ENCODE peak calls at places on chromosomes 3 and 15, in four cellular contexts. L is G401, E is T-helper 17 cell, K is H9. I is an unnamed sample.

GRCh38 chr3:12405432-12406272 is 78.6 kb upstream of the TSEN2 start:
- DNase-seq in L (no peak), E (no peak), K (no peak), I (no peak)

GRCh38 chr15:97745481-97746071 is 214.9 kb upstream of the ARRDC4 start:
- DNase-seq in L (no peak), E (no peak), K (peak), I (no peak)

GRCh38 chr15:40582726-40583246 is 11.3 kb upstream of the KNL1 start:
- DNase-seq in L (no peak), E (no peak), K (peak), I (no peak)

GRCh38 chr15:41281236-41281635 is 50.2 kb downstream of the CHP1 start:
- DNase-seq in L (no peak), E (no peak), K (no peak), I (no peak)

GRCh38 chr3:170356596-170357175 is 829 bp upstream of the SKIL start:
- DNase-seq in L (peak), E (peak), K (peak), I (no peak)

GRCh38 chr3:119205685-119206084 is 32.3 kb downstream of the UPK1B start:
- DNase-seq in L (no peak), E (no peak), K (no peak), I (no peak)

GRCh38 chr3:4746241-4746958 is 232.8 kb upstream of the BHLHE40 start:
- DNase-seq in L (no peak), E (no peak), K (no peak), I (no peak)

GRCh38 chr15:36390491-36390890 is 188.9 kb upstream of the CDIN1 start:
- DNase-seq in L (no peak), E (no peak), K (no peak), I (no peak)

GRCh38 chr3:120648290-120648689 is 33.7 kb downstream of the HGD start:
- DNase-seq in L (no peak), E (no peak), K (no peak), I (no peak)

GRCh38 chr15:43268111-43269105 is 1.7 kb upstream of the TGM5 start:
- DNase-seq in L (no peak), E (no peak), K (peak), I (no peak)

GRCh38 chr3:107452436-107452835 is 70.3 kb upstream of the BBX start:
- DNase-seq in L (no peak), E (no peak), K (no peak), I (no peak)

GRCh38 chr15:32828507-32829186 is 110.8 kb downstream of the GREM1 start:
- DNase-seq in L (no peak), E (no peak), K (no peak), I (no peak)

GRCh38 chr3:60967141-60967540 is 284.1 kb downstream of the FHIT start:
- DNase-seq in L (no peak), E (no peak), K (no peak), I (no peak)

GRCh38 chr3:177055557-177056290 is 141.6 kb downstream of the TBL1XR1 start:
- DNase-seq in L (peak), E (no peak), K (no peak), I (no peak)

GRCh38 chr3:151896662-151897012 is 23.2 kb downstream of the SUCNR1 start:
- DNase-seq in L (no peak), E (no peak), K (no peak), I (no peak)

GRCh38 chr3:47425383-47425778 is 44.6 kb downstream of the PTPN23 start:
- DNase-seq in L (no peak), E (no peak), K (peak), I (no peak)

GRCh38 chr3:54374214-54374855 is 252.0 kb downstream of the CACNA2D3 start:
- DNase-seq in L (no peak), E (no peak), K (peak), I (no peak)

GRCh38 chr3:48459773-48460516 is 13.4 kb downstream of the ATRIP start:
- DNase-seq in L (peak), E (no peak), K (no peak), I (no peak)

GRCh38 chr15:65730560-65731172 is 61.4 kb downstream of the DENND4A start:
- DNase-seq in L (no peak), E (no peak), K (no peak), I (no peak)

GRCh38 chr3:43747641-43748040 is 56.9 kb downstream of the ABHD5 start:
- DNase-seq in L (no peak), E (no peak), K (no peak), I (no peak)

GRCh38 chr3:110341047-110341446 is 730.6 kb upstream of the NECTIN3 start:
- DNase-seq in L (no peak), E (no peak), K (no peak), I (no peak)

GRCh38 chr3:51099794-51100542 is 285.1 kb upstream of the MANF start:
- DNase-seq in L (peak), E (no peak), K (peak), I (no peak)